ENCODE peak calls at places on chromosomes 12 and 14, in six cellular contexts. K is right cardiac atrium, H is substantia nigra, M is germinal center, L is midbrain, F is small intestine. B is an unnamed sample.

GRCh38 chr12:111297703-111298426 is 71.0 kb downstream of the PHETA1 start:
- DNase-seq in H (no peak), L (no peak), K (no peak), M (no peak), F (no peak), B (no peak)

GRCh38 chr14:22551597-22551982 is 37.4 kb downstream of the DAD1 start:
- DNase-seq in K (no peak), M (no peak), F (no peak), H (no peak), L (no peak), B (no peak)

GRCh38 chr12:69987453-69988102 is 162.6 kb downstream of the MYRFL start:
- DNase-seq in K (no peak), H (no peak), L (no peak), F (peak), M (no peak), B (no peak)

GRCh38 chr14:55107766-55108554 is 21.1 kb upstream of the LGALS3 start:
- DNase-seq in M (no peak), H (no peak), K (peak), L (no peak), F (peak), B (peak)

GRCh38 chr12:108371801-108372344 is 32.8 kb upstream of the CMKLR1 start:
- DNase-seq in L (no peak), M (no peak), K (peak), H (no peak), F (no peak), B (no peak)

GRCh38 chr12:43281563-43281962 is 270.4 kb downstream of the ADAMTS20 start:
- DNase-seq in K (no peak), L (no peak), M (no peak), H (no peak), F (no peak), B (no peak)

GRCh38 chr12:46702581-46703344 is 123.0 kb downstream of the SLC38A4 start:
- DNase-seq in H (no peak), M (no peak), F (no peak), L (no peak), K (no peak), B (no peak)

GRCh38 chr12:62683724-62684501 is 217.3 kb downstream of the MON2 start:
- DNase-seq in H (no peak), F (no peak), M (no peak), K (peak), L (peak), B (peak)

GRCh38 chr14:73283592-73284379 is 46.5 kb downstream of the PAPLN start:
- DNase-seq in L (peak), K (no peak), F (no peak), M (no peak), H (no peak), B (no peak)

GRCh38 chr14:93878251-93878650 is 48.9 kb upstream of the FAM181A start:
- DNase-seq in H (no peak), F (no peak), M (no peak), L (no peak), K (no peak), B (no peak)

GRCh38 chr14:22872833-22873520 is 1.4 kb downstream of the LRP10 start:
- DNase-seq in L (no peak), F (no peak), H (no peak), M (no peak), K (no peak), B (no peak)

GRCh38 chr14:22962061-22962676 is 5.3 kb upstream of the HAUS4 start:
- DNase-seq in H (no peak), F (no peak), M (no peak), K (no peak), L (no peak), B (no peak)

GRCh38 chr12:32312049-32312670 is 87.2 kb upstream of the FGD4 start:
- DNase-seq in H (no peak), F (peak), M (peak), L (peak), K (no peak), B (no peak)

GRCh38 chr14:102375126-102375525 is 12.4 kb downstream of the TECPR2 start:
- DNase-seq in H (no peak), K (no peak), F (no peak), L (no peak), M (no peak), B (no peak)

GRCh38 chr12:59030415-59030814 is 110.1 kb upstream of the LRIG3 start:
- DNase-seq in F (peak), L (no peak), K (no peak), M (no peak), H (no peak), B (no peak)

GRCh38 chr14:77347746-77348145 is 26.9 kb downstream of the GSTZ1 start:
- DNase-seq in H (no peak), L (no peak), M (peak), K (no peak), F (no peak), B (no peak)

GRCh38 chr12:57497223-57498142 is 9.6 kb downstream of the MARS1 start:
- DNase-seq in K (no peak), L (no peak), M (no peak), H (no peak), F (no peak), B (no peak)

GRCh38 chr12:115810166-115810565 is 467.3 kb downstream of the MED13L start:
- DNase-seq in K (no peak), F (peak), L (no peak), M (no peak), H (no peak), B (no peak)

GRCh38 chr12:59929091-59929490 is 333.3 kb downstream of the SLC16A7 start:
- DNase-seq in L (no peak), M (no peak), F (no peak), K (no peak), H (no peak), B (no peak)

GRCh38 chr12:62210422-62210821 is 49.8 kb upstream of the USP15 start:
- DNase-seq in M (peak), F (peak), H (no peak), K (peak), L (peak), B (peak)

B was measured in testis.